ENCODE peak calls at places on chromosome X, in seven cellular contexts. W is heart right ventricle, H is OCI-LY7, I is HFF-Myc, U is body of pancreas, C is heart left ventricle, J is glutamatergic neuron. F is an unnamed sample.

GRCh38 chrX:24424948-24425347 is 40.1 kb upstream of the PDK3 start:
- DNase-seq in U (no peak), I (no peak), W (peak; percentile 51), C (peak; percentile 59), J (no peak), H (no peak), F (no peak)

GRCh38 chrX:110395877-110396276 is 37.2 kb downstream of the RTL9 start:
- DNase-seq in H (no peak), U (no peak), W (no peak), C (no peak), J (no peak), I (no peak), F (no peak)

GRCh38 chrX:13923845-13924244 is 105.8 kb downstream of the GEMIN8 start:
- DNase-seq in J (no peak), I (no peak), U (peak; percentile 30), H (no peak), C (no peak), W (no peak), F (no peak)

GRCh38 chrX:95835223-95835622 is 849.4 kb upstream of the DIAPH2 start:
- DNase-seq in H (no peak), J (no peak), W (no peak), I (no peak), U (no peak), C (no peak), F (no peak)

GRCh38 chrX:115531818-115532403 is 29.1 kb upstream of the PLS3 start:
- DNase-seq in C (no peak), I (peak; percentile 15), H (no peak), W (no peak), J (no peak), U (no peak), F (no peak)

GRCh38 chrX:40866878-40867277 is 131.5 kb upstream of the MED14 start:
- DNase-seq in H (no peak), C (no peak), J (no peak), U (no peak), W (peak; percentile 18), I (no peak), F (no peak)

GRCh38 chrX:133994576-133994975 is 9.2 kb upstream of the GPC3 start:
- DNase-seq in J (no peak), I (no peak), H (no peak), C (no peak), U (no peak), W (no peak), F (no peak)

GRCh38 chrX:136260801-136261200 is 9.6 kb upstream of the MAP7D3 start:
- DNase-seq in U (no peak), J (no peak), I (peak; percentile 36), C (no peak), W (no peak), H (no peak), F (no peak)

GRCh38 chrX:153642313-153642654 is 4.7 kb upstream of the DUSP9 start:
- DNase-seq in W (no peak), J (peak; percentile 43), U (no peak), I (no peak), H (no peak), C (no peak), F (no peak)

GRCh38 chrX:20666316-20666715 is 399.6 kb upstream of the RPS6KA3 start:
- DNase-seq in C (no peak), I (no peak), W (no peak), J (no peak), H (no peak), U (no peak), F (no peak)

GRCh38 chrX:39736219-39737211 is 361.2 kb downstream of the BCOR start:
- DNase-seq in W (peak; percentile 84), H (no peak), U (peak; percentile 89), I (no peak), J (no peak), C (peak; percentile 91), F (no peak)

GRCh38 chrX:41561045-41561444 is 113.9 kb downstream of the NYX start:
- DNase-seq in U (peak; percentile 10), J (no peak), C (no peak), H (peak; percentile 8), W (peak; percentile 31), I (peak; percentile 52), F (no peak)

GRCh38 chrX:8873102-8873501 is 71.9 kb upstream of the FAM9A start:
- DNase-seq in I (no peak), J (no peak), W (no peak), H (no peak), U (no peak), C (no peak), F (no peak)

GRCh38 chrX:63686878-63687714 is 97.9 kb downstream of the ARHGEF9 start:
- DNase-seq in I (peak; percentile 25), C (no peak), H (peak; percentile 29), U (peak; percentile 8), J (no peak), W (no peak), F (no peak)

GRCh38 chrX:68299923-68300322 is 133.4 kb downstream of the OPHN1 start:
- DNase-seq in I (no peak), C (no peak), W (no peak), J (no peak), H (no peak), U (no peak), F (no peak)

GRCh38 chrX:17459008-17459407 is 84.0 kb downstream of the NHS start:
- DNase-seq in H (no peak), J (no peak), C (no peak), I (peak; percentile 45), W (peak; percentile 19), U (no peak), F (no peak)

GRCh38 chrX:35680940-35681346 is 117.2 kb upstream of the MAGEB16 start:
- DNase-seq in C (no peak), I (no peak), H (no peak), W (no peak), J (no peak), U (no peak), F (no peak)

GRCh38 chrX:109863811-109864210 is 130.8 kb upstream of the ACSL4 start:
- DNase-seq in I (no peak), J (no peak), W (no peak), H (no peak), U (no peak), C (no peak), F (no peak)

GRCh38 chrX:131227608-131228007 is 61.5 kb downstream of the IGSF1 start:
- DNase-seq in W (no peak), C (no peak), I (no peak), J (no peak), U (no peak), H (no peak), F (no peak)

GRCh38 chrX:131226591-131226990 is 62.5 kb downstream of the IGSF1 start:
- DNase-seq in C (no peak), H (no peak), I (no peak), U (no peak), W (no peak), J (no peak), F (no peak)

GRCh38 chrX:131225078-131225477 is 64.0 kb downstream of the IGSF1 start:
- DNase-seq in H (no peak), C (no peak), U (no peak), W (no peak), I (no peak), J (no peak), F (no peak)
- TF ChIP-seq CTCF in H (no peak), C (no peak), U (no peak), W (no peak), I (no peak), J (no peak), F (no peak)

GRCh38 chrX:37060999-37061398 is 52.8 kb downstream of the FAM47C start:
- DNase-seq in U (no peak), H (peak; percentile 24), C (no peak), I (no peak), J (no peak), W (no peak), F (no peak)
- TF ChIP-seq CTCF in U (peak; percentile 31), H (peak; percentile 72), C (peak; percentile 17), I (peak; percentile 29), J (peak; percentile 44), W (peak; percentile 54), F (no peak)

GRCh38 chrX:48939417-48940228 is 17.8 kb downstream of the OTUD5 start:
- DNase-seq in U (no peak), W (no peak), H (peak; percentile 74), C (no peak), I (no peak), J (no peak), F (no peak)

GRCh38 chrX:48936429-48937064 is 17.7 kb upstream of the PIM2 start:
- DNase-seq in J (no peak), C (no peak), W (no peak), I (no peak), H (no peak), U (no peak), F (no peak)

GRCh38 chrX:48938721-48939416 is 18.5 kb downstream of the OTUD5 start:
- DNase-seq in W (no peak), U (no peak), J (no peak), C (no peak), H (peak; percentile 80), I (no peak), F (no peak)

GRCh38 chrX:48934581-48935331 is 15.9 kb upstream of the PIM2 start:
- DNase-seq in J (no peak), I (no peak), C (no peak), H (no peak), U (no peak), W (no peak), F (no peak)

DNA sequence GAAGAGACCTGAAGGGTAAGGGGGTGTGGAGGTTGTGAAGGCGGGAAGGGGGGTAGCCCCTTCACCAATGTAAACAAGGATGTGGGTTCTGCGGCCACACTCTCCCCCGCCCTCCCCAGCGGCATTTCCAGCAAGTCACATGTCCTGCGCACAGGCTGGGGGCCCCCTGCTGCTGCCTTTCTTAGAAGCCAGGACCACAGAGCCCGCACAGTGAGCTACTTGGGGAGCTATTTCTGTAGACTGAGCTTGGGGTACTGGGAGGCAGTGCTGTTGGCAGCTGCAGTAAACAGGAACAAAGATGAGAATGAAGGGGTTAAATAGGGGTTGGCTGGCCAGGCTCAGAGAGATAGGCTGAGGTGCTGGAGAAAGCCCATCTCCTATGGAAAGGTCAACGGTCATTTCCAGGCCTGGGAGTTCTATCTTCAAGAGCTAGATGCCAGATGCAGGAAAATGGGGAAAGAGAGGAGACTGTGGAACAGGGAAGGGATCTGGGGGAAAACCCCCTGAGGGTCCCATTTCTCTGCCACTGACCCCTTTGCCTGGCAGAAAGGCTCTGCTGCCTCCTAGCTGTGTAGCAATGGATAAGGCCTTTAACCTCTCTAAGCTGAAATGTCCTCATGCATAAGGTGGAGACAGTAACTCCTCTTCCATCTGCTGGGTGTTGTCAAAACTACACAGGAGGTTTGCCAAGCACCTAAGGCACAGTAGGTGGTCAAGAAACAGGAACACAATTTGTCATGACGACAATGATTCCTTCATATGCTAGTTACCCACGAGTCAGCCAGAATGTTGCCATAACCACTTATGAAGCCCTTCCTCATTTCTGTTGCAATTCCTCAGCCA is 18.5 kb upstream of the PIM2 start:
- DNase-seq in W (peak; percentile 34), C (peak; percentile 44), I (no peak), J (no peak), H (peak; percentile 91), U (no peak), F (no peak)
- TF ChIP-seq CTCF in W (no peak), C (no peak), I (no peak), J (no peak), H (peak; percentile 74), U (no peak), F (no peak)

DNA sequence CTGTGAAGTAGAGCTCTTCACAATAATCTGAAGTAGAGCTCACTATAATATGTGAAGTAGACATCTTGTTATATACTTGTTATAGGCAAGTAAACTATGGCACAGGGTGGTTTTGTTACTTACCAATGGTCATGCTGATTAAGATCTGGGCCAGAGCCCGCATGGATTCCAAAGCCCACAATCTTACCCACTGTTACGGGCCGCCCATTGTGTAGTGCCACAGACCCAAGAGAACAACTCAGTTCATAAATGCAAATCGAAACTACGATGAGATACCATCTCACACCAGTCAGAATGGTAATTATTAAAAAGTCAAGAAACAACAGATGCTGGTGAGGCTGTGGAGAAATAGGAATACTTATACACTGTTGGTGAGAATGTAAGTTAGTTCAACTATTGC is 46.9 kb upstream of the CT47C1 start:
- DNase-seq in I (no peak), W (no peak), H (no peak), C (no peak), U (no peak), J (no peak), F (no peak)
- TF ChIP-seq CTCF in I (no peak), W (no peak), H (no peak), C (no peak), U (no peak), J (no peak), F (no peak)